ENCODE peak calls at places on chromosomes 1 and 21, in six cellular contexts. X is HepG2, N is H1, A is K562, M is GM12891, J is GM12878. W is an unnamed sample.

GRCh38 chr1:154992721-154993571 is 440 bp upstream of the LENEP start:
- DNase-seq in X (no peak), N (peak; percentile 58), A (peak; percentile 67), M (no peak), J (no peak), W (no peak)

GRCh38 chr1:82921759-82922158 is 1077.2 kb downstream of the TTLL7 start:
- DNase-seq in X (no peak), N (no peak), A (no peak), M (no peak), J (no peak), W (no peak)

GRCh38 chr1:147749792-147750191 is 10.6 kb downstream of the GJA5 start:
- DNase-seq in X (no peak), N (no peak), A (no peak), M (no peak), J (no peak), W (no peak)

GRCh38 chr1:7388488-7389185 is 382.5 kb upstream of the VAMP3 start:
- DNase-seq in X (no peak), N (peak; percentile 49), A (no peak), M (no peak), J (no peak), W (no peak)

GRCh38 chr1:114482585-114482984 is 28.4 kb downstream of the TRIM33 start:
- DNase-seq in X (no peak), N (no peak), A (no peak), M (peak; percentile 13), J (no peak), W (no peak)

GRCh38 chr1:54220004-54220811 is 20.2 kb downstream of the MRPL37 start:
- DNase-seq in X (peak; percentile 13), N (no peak), A (no peak), M (no peak), J (no peak), W (no peak)

GRCh38 chr21:46393451-46393940 is 65.2 kb upstream of the DIP2A start:
- DNase-seq in X (peak; percentile 15), N (no peak), A (peak; percentile 82), M (no peak), J (no peak), W (no peak)

GRCh38 chr1:45297604-45298356 is 28.9 kb upstream of the HPDL start:
- DNase-seq in X (peak; percentile 87), N (no peak), A (no peak), M (no peak), J (no peak), W (no peak)

GRCh38 chr1:171468120-171468790 is 17.1 kb upstream of the PRRC2C start:
- DNase-seq in X (no peak), N (no peak), A (no peak), M (no peak), J (no peak), W (no peak)

GRCh38 chr1:67652800-67653199 is 32.2 kb upstream of the GADD45A start:
- DNase-seq in X (no peak), N (no peak), A (no peak), M (no peak), J (no peak), W (no peak)

GRCh38 chr1:234960722-234961467 is 167.7 kb downstream of the TOMM20 start:
- DNase-seq in X (peak; percentile 98), N (no peak), A (no peak), M (no peak), J (no peak), W (no peak)

GRCh38 chr1:1210726-1211540 is 3.0 kb downstream of the TNFRSF4 start:
- DNase-seq in X (no peak), N (no peak), A (no peak), M (no peak), J (no peak), W (no peak)

GRCh38 chr1:223097713-223098112 is 45.3 kb downstream of the TLR5 start:
- DNase-seq in X (no peak), N (no peak), A (no peak), M (no peak), J (no peak), W (no peak)

GRCh38 chr1:28233264-28233606 is 406 bp upstream of the DNAJC8 start:
- DNase-seq in X (no peak), N (no peak), A (no peak), M (no peak), J (no peak), W (no peak)

GRCh38 chr1:167095368-167095767 is 1.5 kb downstream of the STYXL2 start:
- DNase-seq in X (no peak), N (no peak), A (no peak), M (no peak), J (no peak), W (no peak)

GRCh38 chr1:46820076-46820475 is 21.2 kb downstream of the CYP4B1 start:
- DNase-seq in X (no peak), N (no peak), A (no peak), M (no peak), J (no peak), W (no peak)

GRCh38 chr1:40980453-40981121 is 1.1 kb downstream of the CTPS1 start:
- DNase-seq in X (no peak), N (no peak), A (peak; percentile 45), M (peak; percentile 40), J (no peak), W (peak; percentile 27)

GRCh38 chr1:45359882-45360513 is 19.8 kb upstream of the MUTYH start:
- DNase-seq in X (peak; percentile 40), N (no peak), A (peak; percentile 46), M (no peak), J (no peak), W (no peak)

GRCh38 chr1:1440941-1441888 is 5.7 kb downstream of the VWA1 start:
- DNase-seq in X (peak; percentile 41), N (peak; percentile 87), A (peak; percentile 93), M (peak; percentile 97), J (no peak), W (peak; percentile 94)

GRCh38 chr1:206635080-206635982 is at the start of gene DYRK3:
- DNase-seq in X (peak; percentile 76), N (peak; percentile 97), A (peak; percentile 99), M (peak; percentile 81), J (peak; percentile 71), W (peak; percentile 84)
- TF ChIP-seq POLR2A in X (peak; percentile 91), N (no peak), A (peak; percentile 90), M (peak; percentile 83), J (peak; percentile 94), W (peak; percentile 87)

DNA sequence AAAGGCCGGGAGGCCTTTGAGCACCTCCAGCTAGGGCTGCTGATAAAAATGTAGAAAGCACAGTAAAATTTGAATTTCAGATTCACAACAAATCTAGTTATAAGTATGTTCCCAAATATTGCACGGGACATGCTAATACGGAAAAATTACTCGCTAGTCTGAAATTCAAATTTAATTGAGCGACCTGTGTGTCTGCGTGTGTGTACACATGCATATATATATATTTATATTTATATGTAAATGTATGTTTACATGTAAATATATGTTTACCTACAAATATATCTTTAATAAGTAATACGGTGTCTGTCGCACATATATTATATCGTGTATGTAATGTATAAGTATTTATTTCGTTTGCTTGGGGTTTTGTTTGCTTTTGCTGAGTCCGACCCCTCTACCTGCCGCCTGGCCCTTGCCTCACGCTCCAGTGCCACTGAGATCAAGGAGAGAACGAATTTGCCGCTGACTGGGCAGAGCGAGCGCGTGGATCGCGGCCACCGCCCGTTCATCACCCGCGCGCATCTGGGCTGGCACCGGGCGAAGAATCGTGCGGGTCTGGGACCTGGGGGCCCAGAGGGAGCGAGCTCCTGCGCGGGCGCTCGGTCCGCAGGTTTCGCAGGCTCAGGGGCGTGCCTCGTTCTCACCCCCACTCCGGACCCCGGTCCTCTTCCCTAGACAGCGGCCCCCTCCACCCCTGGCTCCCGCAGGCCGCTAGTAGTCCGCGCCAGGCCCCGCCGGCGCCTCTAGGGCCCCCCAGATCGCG is 526 bp upstream of the WRAP73 start:
- DNase-seq in X (no peak), N (no peak), A (no peak), M (no peak), J (no peak), W (no peak)
- TF ChIP-seq TAF1 in X (no peak), N (no peak), A (no peak), M (no peak), J (no peak), W (no peak)

DNA sequence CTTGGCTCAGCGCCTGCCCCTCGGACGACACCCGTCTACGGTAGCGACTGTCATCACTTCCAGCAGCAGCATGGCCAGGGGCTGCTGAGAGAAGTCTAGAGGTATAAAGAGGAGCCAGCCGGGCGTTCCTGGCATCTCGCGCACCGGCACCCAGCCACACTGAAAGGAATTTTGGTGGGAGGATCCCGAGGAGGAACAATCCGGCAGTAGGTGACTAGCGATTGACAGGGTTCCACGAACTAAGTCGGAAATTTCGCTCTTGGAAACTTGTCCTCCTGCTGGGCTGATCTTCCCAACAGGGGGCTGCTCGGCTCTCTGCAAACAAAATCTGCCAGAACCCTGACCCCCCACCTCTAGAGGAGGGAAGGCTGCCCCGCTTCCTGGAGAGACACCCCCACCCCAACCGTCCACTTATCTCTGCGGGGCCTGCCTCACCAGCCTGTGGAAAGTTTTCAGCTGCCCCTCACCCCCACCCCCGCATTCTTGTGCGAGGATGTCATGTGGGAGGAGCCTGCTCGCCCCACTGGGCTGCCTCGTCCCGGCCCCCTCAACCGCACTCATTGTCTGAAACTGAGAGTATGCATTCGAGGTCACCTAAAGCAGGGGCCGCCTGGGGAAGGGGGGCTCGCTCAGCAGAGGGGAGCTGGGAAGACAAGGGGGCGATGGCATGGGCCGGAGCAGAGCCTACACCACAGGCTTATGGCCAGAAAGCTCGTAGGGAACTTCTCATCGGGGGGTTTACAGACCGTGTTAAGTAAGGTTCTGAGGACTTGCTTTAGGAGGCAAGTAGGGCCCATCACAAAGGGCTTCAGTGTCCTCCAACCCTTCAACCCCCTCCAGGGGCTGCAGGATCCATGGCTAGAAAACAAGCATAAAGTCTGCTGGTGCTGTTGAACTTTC is 9.6 kb downstream of the EPHA2 start:
- DNase-seq in X (peak; percentile 90), N (peak; percentile 91), A (peak; percentile 98), M (peak; percentile 75), J (no peak), W (no peak)
- TF ChIP-seq POLR2AphosphoS5 in X (peak; percentile 37), N (peak; percentile 56), A (peak; percentile 56), M (no peak), J (no peak), W (no peak)

GRCh38 chr1:51489472-51489871 is 29.6 kb downstream of the EPS15 start:
- DNase-seq in X (no peak), N (no peak), A (no peak), M (no peak), J (no peak), W (no peak)

GRCh38 chr1:51484591-51484990 is 34.5 kb downstream of the EPS15 start:
- DNase-seq in X (no peak), N (no peak), A (no peak), M (no peak), J (no peak), W (no peak)

GRCh38 chr1:51491166-51491981 is 27.7 kb downstream of the EPS15 start:
- DNase-seq in X (no peak), N (no peak), A (no peak), M (no peak), J (no peak), W (no peak)

GRCh38 chr1:51488372-51489050 is 30.6 kb downstream of the EPS15 start:
- DNase-seq in X (no peak), N (no peak), A (no peak), M (no peak), J (no peak), W (no peak)

GRCh38 chr1:51487628-51488027 is 31.4 kb downstream of the EPS15 start:
- DNase-seq in X (no peak), N (no peak), A (no peak), M (no peak), J (no peak), W (no peak)
- TF ChIP-seq POLR2A in X (no peak), N (no peak), A (no peak), M (no peak), J (no peak), W (no peak)

GRCh38 chr1:152050886-152051764 is 14.3 kb upstream of the S100A11 start:
- DNase-seq in X (no peak), N (no peak), A (no peak), M (no peak), J (no peak), W (no peak)
- TF ChIP-seq TAF1 in X (no peak), N (no peak), A (no peak), M (no peak), J (no peak), W (no peak)